ENCODE peak calls at places on chromosomes 7 and 10, in eight cellular contexts. One of them, this sample, is unnamed.

GRCh38 chr7:117774943-117775342 is 98.3 kb downstream of the CTTNBP2 start:
- DNase-seq in left cardiac atrium: no peak
- DNase-seq in esophagus squamous epithelium: no peak
- DNase-seq in activated T-cell treated with anti-CD3 and anti-CD28 coated beads for 48 hours: no peak
- DNase-seq in right atrium auricular region: no peak
- DNase-seq in OCI-LY7: no peak
- DNase-seq in T-helper 2 cell: no peak
- DNase-seq in fibroblast of the conjunctiva: no peak
- DNase-seq in this sample: no peak

GRCh38 chr10:76626406-76626805 is 1011.2 kb downstream of the KCNMA1 start:
- DNase-seq in left cardiac atrium: no peak
- DNase-seq in OCI-LY7: no peak
- DNase-seq in activated T-cell treated with anti-CD3 and anti-CD28 coated beads for 48 hours: no peak
- DNase-seq in fibroblast of the conjunctiva: no peak
- DNase-seq in esophagus squamous epithelium: no peak
- DNase-seq in T-helper 2 cell: no peak
- DNase-seq in right atrium auricular region: no peak
- DNase-seq in this sample: no peak

GRCh38 chr7:105759670-105760548 is 116.5 kb downstream of the ATXN7L1 start:
- DNase-seq in T-helper 2 cell: no peak
- DNase-seq in esophagus squamous epithelium: no peak
- DNase-seq in OCI-LY7: peak; percentile 33
- DNase-seq in right atrium auricular region: no peak
- DNase-seq in activated T-cell treated with anti-CD3 and anti-CD28 coated beads for 48 hours: no peak
- DNase-seq in left cardiac atrium: peak; percentile 32
- DNase-seq in fibroblast of the conjunctiva: peak; percentile 48
- DNase-seq in this sample: peak; percentile 34

GRCh38 chr10:133388265-133388972 is 5.5 kb upstream of the MTG1 start:
- DNase-seq in fibroblast of the conjunctiva: no peak
- DNase-seq in activated T-cell treated with anti-CD3 and anti-CD28 coated beads for 48 hours: no peak
- DNase-seq in OCI-LY7: peak; percentile 74
- DNase-seq in left cardiac atrium: no peak
- DNase-seq in right atrium auricular region: no peak
- DNase-seq in T-helper 2 cell: no peak
- DNase-seq in esophagus squamous epithelium: no peak
- DNase-seq in this sample: no peak

GRCh38 chr7:114481995-114482394 is 67.4 kb downstream of the FOXP2 start:
- DNase-seq in left cardiac atrium: no peak
- DNase-seq in esophagus squamous epithelium: no peak
- DNase-seq in T-helper 2 cell: no peak
- DNase-seq in activated T-cell treated with anti-CD3 and anti-CD28 coated beads for 48 hours: no peak
- DNase-seq in fibroblast of the conjunctiva: peak; percentile 43
- DNase-seq in right atrium auricular region: no peak
- DNase-seq in OCI-LY7: no peak
- DNase-seq in this sample: no peak

GRCh38 chr7:5694221-5694754 is 87.2 kb downstream of the RNF216 start:
- DNase-seq in right atrium auricular region: no peak
- DNase-seq in T-helper 2 cell: no peak
- DNase-seq in OCI-LY7: no peak
- DNase-seq in fibroblast of the conjunctiva: no peak
- DNase-seq in activated T-cell treated with anti-CD3 and anti-CD28 coated beads for 48 hours: no peak
- DNase-seq in left cardiac atrium: no peak
- DNase-seq in esophagus squamous epithelium: no peak
- DNase-seq in this sample: peak; percentile 54

GRCh38 chr7:2937701-2938513 is 93.8 kb upstream of the GNA12 start:
- DNase-seq in right atrium auricular region: no peak
- DNase-seq in activated T-cell treated with anti-CD3 and anti-CD28 coated beads for 48 hours: no peak
- DNase-seq in esophagus squamous epithelium: no peak
- DNase-seq in fibroblast of the conjunctiva: no peak
- DNase-seq in T-helper 2 cell: no peak
- DNase-seq in OCI-LY7: no peak
- DNase-seq in left cardiac atrium: no peak
- DNase-seq in this sample: no peak

GRCh38 chr7:94190599-94191061 is 186.5 kb upstream of the BET1 start:
- DNase-seq in T-helper 2 cell: no peak
- DNase-seq in fibroblast of the conjunctiva: peak; percentile 83
- DNase-seq in activated T-cell treated with anti-CD3 and anti-CD28 coated beads for 48 hours: no peak
- DNase-seq in esophagus squamous epithelium: no peak
- DNase-seq in left cardiac atrium: peak; percentile 17
- DNase-seq in OCI-LY7: no peak
- DNase-seq in right atrium auricular region: no peak
- DNase-seq in this sample: peak; percentile 80

GRCh38 chr7:57250801-57251200 is 118.6 kb upstream of the ZNF479 start:
- DNase-seq in OCI-LY7: no peak
- DNase-seq in fibroblast of the conjunctiva: no peak
- DNase-seq in left cardiac atrium: no peak
- DNase-seq in right atrium auricular region: no peak
- DNase-seq in T-helper 2 cell: no peak
- DNase-seq in esophagus squamous epithelium: no peak
- DNase-seq in activated T-cell treated with anti-CD3 and anti-CD28 coated beads for 48 hours: no peak
- DNase-seq in this sample: no peak

GRCh38 chr7:96527133-96527827 is 182.4 kb downstream of the SEM1 start:
- DNase-seq in left cardiac atrium: no peak
- DNase-seq in esophagus squamous epithelium: no peak
- DNase-seq in T-helper 2 cell: no peak
- DNase-seq in OCI-LY7: no peak
- DNase-seq in activated T-cell treated with anti-CD3 and anti-CD28 coated beads for 48 hours: no peak
- DNase-seq in right atrium auricular region: no peak
- DNase-seq in fibroblast of the conjunctiva: no peak
- DNase-seq in this sample: no peak

GRCh38 chr10:32142646-32143045 is 86.4 kb upstream of the KIF5B start:
- DNase-seq in OCI-LY7: no peak
- DNase-seq in fibroblast of the conjunctiva: no peak
- DNase-seq in right atrium auricular region: no peak
- DNase-seq in T-helper 2 cell: no peak
- DNase-seq in esophagus squamous epithelium: no peak
- DNase-seq in activated T-cell treated with anti-CD3 and anti-CD28 coated beads for 48 hours: no peak
- DNase-seq in left cardiac atrium: no peak
- DNase-seq in this sample: no peak

GRCh38 chr7:135286876-135287275 is 53.2 kb downstream of the STRA8 start:
- DNase-seq in activated T-cell treated with anti-CD3 and anti-CD28 coated beads for 48 hours: no peak
- DNase-seq in right atrium auricular region: no peak
- DNase-seq in left cardiac atrium: no peak
- DNase-seq in esophagus squamous epithelium: no peak
- DNase-seq in OCI-LY7: no peak
- DNase-seq in fibroblast of the conjunctiva: no peak
- DNase-seq in T-helper 2 cell: no peak
- DNase-seq in this sample: no peak

GRCh38 chr7:1236831-1237701 is 4.4 kb downstream of the UNCX start:
- DNase-seq in fibroblast of the conjunctiva: no peak
- DNase-seq in OCI-LY7: no peak
- DNase-seq in left cardiac atrium: no peak
- DNase-seq in right atrium auricular region: no peak
- DNase-seq in T-helper 2 cell: no peak
- DNase-seq in esophagus squamous epithelium: no peak
- DNase-seq in activated T-cell treated with anti-CD3 and anti-CD28 coated beads for 48 hours: no peak
- DNase-seq in this sample: no peak

GRCh38 chr7:12031638-12032037 is 179.5 kb upstream of the TMEM106B start:
- DNase-seq in fibroblast of the conjunctiva: no peak
- DNase-seq in OCI-LY7: no peak
- DNase-seq in activated T-cell treated with anti-CD3 and anti-CD28 coated beads for 48 hours: no peak
- DNase-seq in left cardiac atrium: no peak
- DNase-seq in esophagus squamous epithelium: no peak
- DNase-seq in right atrium auricular region: no peak
- DNase-seq in T-helper 2 cell: no peak
- DNase-seq in this sample: no peak

GRCh38 chr7:45495618-45496017 is 78.5 kb upstream of the ADCY1 start:
- DNase-seq in OCI-LY7: no peak
- DNase-seq in activated T-cell treated with anti-CD3 and anti-CD28 coated beads for 48 hours: no peak
- DNase-seq in fibroblast of the conjunctiva: no peak
- DNase-seq in left cardiac atrium: no peak
- DNase-seq in right atrium auricular region: no peak
- DNase-seq in T-helper 2 cell: no peak
- DNase-seq in esophagus squamous epithelium: no peak
- DNase-seq in this sample: no peak

GRCh38 chr10:97842658-97843295 is 6.9 kb upstream of the GOLGA7B start:
- DNase-seq in right atrium auricular region: no peak
- DNase-seq in fibroblast of the conjunctiva: no peak
- DNase-seq in esophagus squamous epithelium: no peak
- DNase-seq in left cardiac atrium: no peak
- DNase-seq in T-helper 2 cell: no peak
- DNase-seq in activated T-cell treated with anti-CD3 and anti-CD28 coated beads for 48 hours: no peak
- DNase-seq in OCI-LY7: no peak
- DNase-seq in this sample: no peak

GRCh38 chr10:122473116-122473515 is 11.8 kb downstream of the HTRA1 start:
- DNase-seq in esophagus squamous epithelium: no peak
- DNase-seq in OCI-LY7: no peak
- DNase-seq in activated T-cell treated with anti-CD3 and anti-CD28 coated beads for 48 hours: no peak
- DNase-seq in fibroblast of the conjunctiva: no peak
- DNase-seq in left cardiac atrium: no peak
- DNase-seq in T-helper 2 cell: no peak
- DNase-seq in right atrium auricular region: no peak
- DNase-seq in this sample: no peak

GRCh38 chr7:82175319-82175718 is 268.3 kb downstream of the CACNA2D1 start:
- DNase-seq in esophagus squamous epithelium: no peak
- DNase-seq in left cardiac atrium: no peak
- DNase-seq in activated T-cell treated with anti-CD3 and anti-CD28 coated beads for 48 hours: no peak
- DNase-seq in fibroblast of the conjunctiva: no peak
- DNase-seq in T-helper 2 cell: no peak
- DNase-seq in OCI-LY7: no peak
- DNase-seq in right atrium auricular region: no peak
- DNase-seq in this sample: no peak

GRCh38 chr7:1027285-1028043 is 16.9 kb upstream of the GPR146 start:
- DNase-seq in T-helper 2 cell: no peak
- DNase-seq in activated T-cell treated with anti-CD3 and anti-CD28 coated beads for 48 hours: no peak
- DNase-seq in right atrium auricular region: peak; percentile 60
- DNase-seq in left cardiac atrium: no peak
- DNase-seq in esophagus squamous epithelium: no peak
- DNase-seq in fibroblast of the conjunctiva: no peak
- DNase-seq in OCI-LY7: peak; percentile 49
- DNase-seq in this sample: no peak

GRCh38 chr10:23442936-23443335 is 4.1 kb downstream of the OTUD1 start:
- DNase-seq in activated T-cell treated with anti-CD3 and anti-CD28 coated beads for 48 hours: no peak
- DNase-seq in OCI-LY7: no peak
- DNase-seq in esophagus squamous epithelium: no peak
- DNase-seq in T-helper 2 cell: no peak
- DNase-seq in fibroblast of the conjunctiva: no peak
- DNase-seq in right atrium auricular region: no peak
- DNase-seq in left cardiac atrium: no peak
- DNase-seq in this sample: no peak

GRCh38 chr10:97117372-97117771 is 68.4 kb downstream of the SLIT1 start:
- DNase-seq in T-helper 2 cell: no peak
- DNase-seq in right atrium auricular region: no peak
- DNase-seq in fibroblast of the conjunctiva: no peak
- DNase-seq in left cardiac atrium: no peak
- DNase-seq in activated T-cell treated with anti-CD3 and anti-CD28 coated beads for 48 hours: no peak
- DNase-seq in OCI-LY7: peak; percentile 33
- DNase-seq in esophagus squamous epithelium: no peak
- DNase-seq in this sample: no peak

GRCh38 chr7:155454183-155455112 is 3.5 kb upstream of the EN2 start:
- DNase-seq in fibroblast of the conjunctiva: no peak
- DNase-seq in left cardiac atrium: no peak
- DNase-seq in esophagus squamous epithelium: no peak
- DNase-seq in T-helper 2 cell: no peak
- DNase-seq in right atrium auricular region: no peak
- DNase-seq in OCI-LY7: no peak
- DNase-seq in activated T-cell treated with anti-CD3 and anti-CD28 coated beads for 48 hours: no peak
- DNase-seq in this sample: no peak

GRCh38 chr7:523436-524336 is 4.0 kb upstream of the PDGFA start:
- DNase-seq in OCI-LY7: no peak
- DNase-seq in T-helper 2 cell: no peak
- DNase-seq in left cardiac atrium: no peak
- DNase-seq in esophagus squamous epithelium: no peak
- DNase-seq in activated T-cell treated with anti-CD3 and anti-CD28 coated beads for 48 hours: no peak
- DNase-seq in right atrium auricular region: no peak
- DNase-seq in fibroblast of the conjunctiva: no peak
- DNase-seq in this sample: no peak

GRCh38 chr10:74923556-74923955 is 97.2 kb downstream of the KAT6B start:
- DNase-seq in fibroblast of the conjunctiva: no peak
- DNase-seq in right atrium auricular region: no peak
- DNase-seq in activated T-cell treated with anti-CD3 and anti-CD28 coated beads for 48 hours: no peak
- DNase-seq in esophagus squamous epithelium: no peak
- DNase-seq in T-helper 2 cell: no peak
- DNase-seq in left cardiac atrium: no peak
- DNase-seq in OCI-LY7: peak; percentile 5
- DNase-seq in this sample: no peak

This sample was measured in AG09309.